ENCODE peak calls at places on chromosomes 4 and X, in five cellular contexts. One of them, this sample, is unnamed.

GRCh38 chrX:83511208-83511607 is 3.1 kb downstream of the POU3F4 start:
- DNase-seq in AG04450: no peak
- DNase-seq in stimulated activated CD4-positive, alpha-beta T cell treated with anti-CD3 and anti-CD28 coated beads, TNF-alpha, amount 100 ng/mL, for 24 hours: no peak
- DNase-seq in EH: no peak
- DNase-seq in GM23338: peak; percentile 41
- DNase-seq in this sample: no peak

GRCh38 chr4:114078636-114079035 is 99.2 kb upstream of the ARSJ start:
- DNase-seq in stimulated activated CD4-positive, alpha-beta T cell treated with anti-CD3 and anti-CD28 coated beads, TNF-alpha, amount 100 ng/mL, for 24 hours: no peak
- DNase-seq in GM23338: no peak
- DNase-seq in AG04450: no peak
- DNase-seq in EH: peak; percentile 56
- DNase-seq in this sample: no peak

GRCh38 chrX:11424903-11425674 is 131.9 kb downstream of the AMELX start:
- DNase-seq in GM23338: no peak
- DNase-seq in EH: no peak
- DNase-seq in stimulated activated CD4-positive, alpha-beta T cell treated with anti-CD3 and anti-CD28 coated beads, TNF-alpha, amount 100 ng/mL, for 24 hours: no peak
- DNase-seq in AG04450: no peak
- DNase-seq in this sample: no peak

GRCh38 chr4:98150092-98150761 is 7.0 kb upstream of the STPG2 start:
- DNase-seq in AG04450: no peak
- DNase-seq in stimulated activated CD4-positive, alpha-beta T cell treated with anti-CD3 and anti-CD28 coated beads, TNF-alpha, amount 100 ng/mL, for 24 hours: no peak
- DNase-seq in GM23338: no peak
- DNase-seq in EH: peak; percentile 23
- DNase-seq in this sample: no peak

GRCh38 chr4:130479020-130479419 is 1383.1 kb downstream of the C4orf33 start:
- DNase-seq in AG04450: no peak
- DNase-seq in stimulated activated CD4-positive, alpha-beta T cell treated with anti-CD3 and anti-CD28 coated beads, TNF-alpha, amount 100 ng/mL, for 24 hours: no peak
- DNase-seq in EH: no peak
- DNase-seq in GM23338: no peak
- DNase-seq in this sample: no peak

GRCh38 chr4:174794706-174795105 is 34.3 kb downstream of the GLRA3 start:
- DNase-seq in AG04450: no peak
- DNase-seq in GM23338: no peak
- DNase-seq in EH: no peak
- DNase-seq in stimulated activated CD4-positive, alpha-beta T cell treated with anti-CD3 and anti-CD28 coated beads, TNF-alpha, amount 100 ng/mL, for 24 hours: no peak
- DNase-seq in this sample: no peak

GRCh38 chrX:71253253-71254091 is 468 bp downstream of the ZMYM3 start:
- DNase-seq in GM23338: peak; percentile 55
- DNase-seq in stimulated activated CD4-positive, alpha-beta T cell treated with anti-CD3 and anti-CD28 coated beads, TNF-alpha, amount 100 ng/mL, for 24 hours: peak; percentile 18
- DNase-seq in EH: peak; percentile 40
- DNase-seq in AG04450: no peak
- DNase-seq in this sample: peak; percentile 38

GRCh38 chr4:83644677-83645639 is 109.0 kb downstream of the GPAT3 start:
- DNase-seq in EH: peak; percentile 62
- DNase-seq in AG04450: peak; percentile 48
- DNase-seq in GM23338: peak; percentile 78
- DNase-seq in stimulated activated CD4-positive, alpha-beta T cell treated with anti-CD3 and anti-CD28 coated beads, TNF-alpha, amount 100 ng/mL, for 24 hours: no peak
- DNase-seq in this sample: no peak

GRCh38 chrX:17590892-17591740 is 146.2 kb upstream of the SCML1 start:
- DNase-seq in GM23338: peak; percentile 68
- DNase-seq in AG04450: no peak
- DNase-seq in stimulated activated CD4-positive, alpha-beta T cell treated with anti-CD3 and anti-CD28 coated beads, TNF-alpha, amount 100 ng/mL, for 24 hours: peak; percentile 30
- DNase-seq in EH: peak; percentile 78
- DNase-seq in this sample: no peak

GRCh38 chrX:17525762-17526555 is 151.0 kb downstream of the NHS start:
- DNase-seq in EH: peak; percentile 40
- DNase-seq in AG04450: peak; percentile 21
- DNase-seq in GM23338: no peak
- DNase-seq in stimulated activated CD4-positive, alpha-beta T cell treated with anti-CD3 and anti-CD28 coated beads, TNF-alpha, amount 100 ng/mL, for 24 hours: no peak
- DNase-seq in this sample: no peak

GRCh38 chrX:43860646-43861370 is 21.4 kb downstream of the MAOB start:
- DNase-seq in GM23338: no peak
- DNase-seq in AG04450: no peak
- DNase-seq in EH: peak; percentile 3
- DNase-seq in stimulated activated CD4-positive, alpha-beta T cell treated with anti-CD3 and anti-CD28 coated beads, TNF-alpha, amount 100 ng/mL, for 24 hours: no peak
- DNase-seq in this sample: no peak

GRCh38 chrX:110732274-110732673 is 63.3 kb downstream of the CHRDL1 start:
- DNase-seq in stimulated activated CD4-positive, alpha-beta T cell treated with anti-CD3 and anti-CD28 coated beads, TNF-alpha, amount 100 ng/mL, for 24 hours: no peak
- DNase-seq in EH: no peak
- DNase-seq in AG04450: no peak
- DNase-seq in GM23338: peak; percentile 5
- DNase-seq in this sample: no peak

GRCh38 chrX:44906041-44906440 is 33.1 kb downstream of the KDM6A start:
- DNase-seq in stimulated activated CD4-positive, alpha-beta T cell treated with anti-CD3 and anti-CD28 coated beads, TNF-alpha, amount 100 ng/mL, for 24 hours: no peak
- DNase-seq in GM23338: no peak
- DNase-seq in EH: no peak
- DNase-seq in AG04450: no peak
- DNase-seq in this sample: no peak

GRCh38 chrX:39795591-39795990 is 302.2 kb downstream of the BCOR start:
- DNase-seq in stimulated activated CD4-positive, alpha-beta T cell treated with anti-CD3 and anti-CD28 coated beads, TNF-alpha, amount 100 ng/mL, for 24 hours: no peak
- DNase-seq in AG04450: no peak
- DNase-seq in EH: no peak
- DNase-seq in GM23338: no peak
- DNase-seq in this sample: no peak